ENCODE peak calls at places on chromosomes 3 and 15, in eight cellular contexts. One of them, this sample, is unnamed.

GRCh38 chr3:9690451-9691450 is 12.9 kb upstream of the CPNE9 start:
- DNase-seq in heart left ventricle: no peak
- DNase-seq in fibroblast of mammary gland: no peak
- DNase-seq in naive thymus-derived CD4-positive, alpha-beta T cell: no peak
- DNase-seq in suprapubic skin: no peak
- DNase-seq in NCI-H1092 treated with DMSO at 0.1 percent for 48 hours: no peak
- DNase-seq in mesothelial cell of epicardium: no peak
- DNase-seq in activated gamma-delta T cell treated with Interleukin-2 at 50 U/mL for 16 hours: no peak
- DNase-seq in this sample: no peak

GRCh38 chr15:31503256-31503655 is 176.6 kb downstream of the KLF13 start:
- DNase-seq in heart left ventricle: no peak
- DNase-seq in fibroblast of mammary gland: no peak
- DNase-seq in naive thymus-derived CD4-positive, alpha-beta T cell: no peak
- DNase-seq in suprapubic skin: no peak
- DNase-seq in NCI-H1092 treated with DMSO at 0.1 percent for 48 hours: no peak
- DNase-seq in mesothelial cell of epicardium: no peak
- DNase-seq in activated gamma-delta T cell treated with Interleukin-2 at 50 U/mL for 16 hours: no peak
- DNase-seq in this sample: no peak

GRCh38 chr3:45084820-45085816 is 59.0 kb downstream of the CLEC3B start:
- DNase-seq in heart left ventricle: no peak
- DNase-seq in fibroblast of mammary gland: peak
- DNase-seq in naive thymus-derived CD4-positive, alpha-beta T cell: no peak
- DNase-seq in suprapubic skin: no peak
- DNase-seq in NCI-H1092 treated with DMSO at 0.1 percent for 48 hours: no peak
- DNase-seq in mesothelial cell of epicardium: no peak
- DNase-seq in activated gamma-delta T cell treated with Interleukin-2 at 50 U/mL for 16 hours: no peak
- DNase-seq in this sample: peak

GRCh38 chr15:65962187-65962586 is 92.9 kb downstream of the RAB11A start:
- DNase-seq in heart left ventricle: no peak
- DNase-seq in fibroblast of mammary gland: no peak
- DNase-seq in naive thymus-derived CD4-positive, alpha-beta T cell: no peak
- DNase-seq in suprapubic skin: no peak
- DNase-seq in NCI-H1092 treated with DMSO at 0.1 percent for 48 hours: no peak
- DNase-seq in mesothelial cell of epicardium: no peak
- DNase-seq in activated gamma-delta T cell treated with Interleukin-2 at 50 U/mL for 16 hours: no peak
- DNase-seq in this sample: peak

GRCh38 chr15:60720493-60721231 is 241.7 kb upstream of the ICE2 start:
- DNase-seq in heart left ventricle: no peak
- DNase-seq in fibroblast of mammary gland: no peak
- DNase-seq in naive thymus-derived CD4-positive, alpha-beta T cell: peak
- DNase-seq in suprapubic skin: no peak
- DNase-seq in NCI-H1092 treated with DMSO at 0.1 percent for 48 hours: no peak
- DNase-seq in mesothelial cell of epicardium: no peak
- DNase-seq in activated gamma-delta T cell treated with Interleukin-2 at 50 U/mL for 16 hours: peak
- DNase-seq in this sample: no peak

GRCh38 chr15:63879211-63879610 is 45.5 kb upstream of the HERC1 start:
- DNase-seq in heart left ventricle: no peak
- DNase-seq in fibroblast of mammary gland: no peak
- DNase-seq in naive thymus-derived CD4-positive, alpha-beta T cell: no peak
- DNase-seq in suprapubic skin: no peak
- DNase-seq in NCI-H1092 treated with DMSO at 0.1 percent for 48 hours: no peak
- DNase-seq in mesothelial cell of epicardium: no peak
- DNase-seq in activated gamma-delta T cell treated with Interleukin-2 at 50 U/mL for 16 hours: no peak
- DNase-seq in this sample: no peak

GRCh38 chr15:70057931-70058641 is 39.6 kb downstream of the TLE3 start:
- DNase-seq in heart left ventricle: no peak
- DNase-seq in fibroblast of mammary gland: no peak
- DNase-seq in naive thymus-derived CD4-positive, alpha-beta T cell: no peak
- DNase-seq in suprapubic skin: peak
- DNase-seq in NCI-H1092 treated with DMSO at 0.1 percent for 48 hours: no peak
- DNase-seq in mesothelial cell of epicardium: no peak
- DNase-seq in activated gamma-delta T cell treated with Interleukin-2 at 50 U/mL for 16 hours: no peak
- DNase-seq in this sample: no peak

GRCh38 chr3:100518983-100519382 is 26.6 kb downstream of the TMEM45A start:
- DNase-seq in heart left ventricle: no peak
- DNase-seq in fibroblast of mammary gland: peak
- DNase-seq in naive thymus-derived CD4-positive, alpha-beta T cell: no peak
- DNase-seq in suprapubic skin: no peak
- DNase-seq in NCI-H1092 treated with DMSO at 0.1 percent for 48 hours: no peak
- DNase-seq in mesothelial cell of epicardium: no peak
- DNase-seq in activated gamma-delta T cell treated with Interleukin-2 at 50 U/mL for 16 hours: no peak
- DNase-seq in this sample: peak

GRCh38 chr15:74749832-74750231 is 1.2 kb downstream of the CYP1A2 start:
- DNase-seq in heart left ventricle: no peak
- DNase-seq in fibroblast of mammary gland: no peak
- DNase-seq in naive thymus-derived CD4-positive, alpha-beta T cell: no peak
- DNase-seq in suprapubic skin: no peak
- DNase-seq in NCI-H1092 treated with DMSO at 0.1 percent for 48 hours: no peak
- DNase-seq in mesothelial cell of epicardium: no peak
- DNase-seq in activated gamma-delta T cell treated with Interleukin-2 at 50 U/mL for 16 hours: no peak
- DNase-seq in this sample: no peak

GRCh38 chr3:122003112-122003511 is 18.9 kb downstream of the ILDR1 start:
- DNase-seq in heart left ventricle: no peak
- DNase-seq in fibroblast of mammary gland: no peak
- DNase-seq in naive thymus-derived CD4-positive, alpha-beta T cell: no peak
- DNase-seq in suprapubic skin: no peak
- DNase-seq in NCI-H1092 treated with DMSO at 0.1 percent for 48 hours: no peak
- DNase-seq in mesothelial cell of epicardium: no peak
- DNase-seq in activated gamma-delta T cell treated with Interleukin-2 at 50 U/mL for 16 hours: no peak
- DNase-seq in this sample: no peak

GRCh38 chr3:27596334-27596841 is 112.2 kb upstream of the SLC4A7 start:
- DNase-seq in heart left ventricle: no peak
- DNase-seq in fibroblast of mammary gland: peak
- DNase-seq in naive thymus-derived CD4-positive, alpha-beta T cell: no peak
- DNase-seq in suprapubic skin: no peak
- DNase-seq in NCI-H1092 treated with DMSO at 0.1 percent for 48 hours: no peak
- DNase-seq in mesothelial cell of epicardium: no peak
- DNase-seq in activated gamma-delta T cell treated with Interleukin-2 at 50 U/mL for 16 hours: no peak
- DNase-seq in this sample: peak

GRCh38 chr15:86915811-86916331 is 836.2 kb downstream of the AGBL1 start:
- DNase-seq in heart left ventricle: no peak
- DNase-seq in fibroblast of mammary gland: peak
- DNase-seq in naive thymus-derived CD4-positive, alpha-beta T cell: no peak
- DNase-seq in suprapubic skin: no peak
- DNase-seq in NCI-H1092 treated with DMSO at 0.1 percent for 48 hours: no peak
- DNase-seq in mesothelial cell of epicardium: no peak
- DNase-seq in activated gamma-delta T cell treated with Interleukin-2 at 50 U/mL for 16 hours: no peak
- DNase-seq in this sample: peak

GRCh38 chr3:149971403-149972075 is 844 bp upstream of the PFN2 start:
- DNase-seq in heart left ventricle: peak
- DNase-seq in fibroblast of mammary gland: peak
- DNase-seq in naive thymus-derived CD4-positive, alpha-beta T cell: peak
- DNase-seq in suprapubic skin: peak
- DNase-seq in NCI-H1092 treated with DMSO at 0.1 percent for 48 hours: peak
- DNase-seq in mesothelial cell of epicardium: peak
- DNase-seq in activated gamma-delta T cell treated with Interleukin-2 at 50 U/mL for 16 hours: peak
- DNase-seq in this sample: peak

GRCh38 chr15:29822685-29823459 is 604 bp upstream of the TJP1 start:
- DNase-seq in heart left ventricle: peak
- DNase-seq in fibroblast of mammary gland: peak
- DNase-seq in naive thymus-derived CD4-positive, alpha-beta T cell: no peak
- DNase-seq in suprapubic skin: peak
- DNase-seq in NCI-H1092 treated with DMSO at 0.1 percent for 48 hours: no peak
- DNase-seq in mesothelial cell of epicardium: peak
- DNase-seq in activated gamma-delta T cell treated with Interleukin-2 at 50 U/mL for 16 hours: no peak
- DNase-seq in this sample: peak

GRCh38 chr3:37891227-37891626 is 29.5 kb downstream of the CTDSPL start:
- DNase-seq in heart left ventricle: no peak
- DNase-seq in fibroblast of mammary gland: no peak
- DNase-seq in naive thymus-derived CD4-positive, alpha-beta T cell: no peak
- DNase-seq in suprapubic skin: no peak
- DNase-seq in NCI-H1092 treated with DMSO at 0.1 percent for 48 hours: no peak
- DNase-seq in mesothelial cell of epicardium: no peak
- DNase-seq in activated gamma-delta T cell treated with Interleukin-2 at 50 U/mL for 16 hours: no peak
- DNase-seq in this sample: no peak

GRCh38 chr3:187012609-187013051 is 82.3 kb downstream of the ST6GAL1 start:
- DNase-seq in heart left ventricle: no peak
- DNase-seq in fibroblast of mammary gland: no peak
- DNase-seq in naive thymus-derived CD4-positive, alpha-beta T cell: peak
- DNase-seq in suprapubic skin: no peak
- DNase-seq in NCI-H1092 treated with DMSO at 0.1 percent for 48 hours: peak
- DNase-seq in mesothelial cell of epicardium: no peak
- DNase-seq in activated gamma-delta T cell treated with Interleukin-2 at 50 U/mL for 16 hours: peak
- DNase-seq in this sample: no peak

GRCh38 chr3:15315003-15315402 is 17.4 kb downstream of the SH3BP5 start:
- DNase-seq in heart left ventricle: no peak
- DNase-seq in fibroblast of mammary gland: peak
- DNase-seq in naive thymus-derived CD4-positive, alpha-beta T cell: no peak
- DNase-seq in suprapubic skin: no peak
- DNase-seq in NCI-H1092 treated with DMSO at 0.1 percent for 48 hours: no peak
- DNase-seq in mesothelial cell of epicardium: no peak
- DNase-seq in activated gamma-delta T cell treated with Interleukin-2 at 50 U/mL for 16 hours: no peak
- DNase-seq in this sample: peak

GRCh38 chr3:64238971-64239667 is 13.9 kb upstream of the PRICKLE2 start:
- DNase-seq in heart left ventricle: peak
- DNase-seq in fibroblast of mammary gland: peak
- DNase-seq in naive thymus-derived CD4-positive, alpha-beta T cell: no peak
- DNase-seq in suprapubic skin: peak
- DNase-seq in NCI-H1092 treated with DMSO at 0.1 percent for 48 hours: no peak
- DNase-seq in mesothelial cell of epicardium: peak
- DNase-seq in activated gamma-delta T cell treated with Interleukin-2 at 50 U/mL for 16 hours: no peak
- DNase-seq in this sample: peak

GRCh38 chr15:40106203-40107161 is 2.2 kb downstream of the BMF start:
- DNase-seq in heart left ventricle: no peak
- DNase-seq in fibroblast of mammary gland: peak
- DNase-seq in naive thymus-derived CD4-positive, alpha-beta T cell: no peak
- DNase-seq in suprapubic skin: peak
- DNase-seq in NCI-H1092 treated with DMSO at 0.1 percent for 48 hours: no peak
- DNase-seq in mesothelial cell of epicardium: no peak
- DNase-seq in activated gamma-delta T cell treated with Interleukin-2 at 50 U/mL for 16 hours: no peak
- DNase-seq in this sample: no peak

GRCh38 chr3:65871305-65872141 is 167.2 kb downstream of the MAGI1 start:
- DNase-seq in heart left ventricle: peak
- DNase-seq in fibroblast of mammary gland: no peak
- DNase-seq in naive thymus-derived CD4-positive, alpha-beta T cell: no peak
- DNase-seq in suprapubic skin: no peak
- DNase-seq in NCI-H1092 treated with DMSO at 0.1 percent for 48 hours: peak
- DNase-seq in mesothelial cell of epicardium: peak
- DNase-seq in activated gamma-delta T cell treated with Interleukin-2 at 50 U/mL for 16 hours: no peak
- DNase-seq in this sample: no peak

GRCh38 chr3:132772252-132772651 is 50.0 kb upstream of the NPHP3 start:
- DNase-seq in heart left ventricle: no peak
- DNase-seq in fibroblast of mammary gland: no peak
- DNase-seq in naive thymus-derived CD4-positive, alpha-beta T cell: no peak
- DNase-seq in suprapubic skin: no peak
- DNase-seq in NCI-H1092 treated with DMSO at 0.1 percent for 48 hours: no peak
- DNase-seq in mesothelial cell of epicardium: no peak
- DNase-seq in activated gamma-delta T cell treated with Interleukin-2 at 50 U/mL for 16 hours: no peak
- DNase-seq in this sample: no peak

GRCh38 chr15:77840962-77841361 is 208.2 kb upstream of the LINGO1 start:
- DNase-seq in heart left ventricle: no peak
- DNase-seq in fibroblast of mammary gland: peak
- DNase-seq in naive thymus-derived CD4-positive, alpha-beta T cell: no peak
- DNase-seq in suprapubic skin: no peak
- DNase-seq in NCI-H1092 treated with DMSO at 0.1 percent for 48 hours: no peak
- DNase-seq in mesothelial cell of epicardium: no peak
- DNase-seq in activated gamma-delta T cell treated with Interleukin-2 at 50 U/mL for 16 hours: no peak
- DNase-seq in this sample: peak

GRCh38 chr3:150133293-150133692 is 162.6 kb upstream of the PFN2 start:
- DNase-seq in heart left ventricle: no peak
- DNase-seq in fibroblast of mammary gland: peak
- DNase-seq in naive thymus-derived CD4-positive, alpha-beta T cell: no peak
- DNase-seq in suprapubic skin: no peak
- DNase-seq in NCI-H1092 treated with DMSO at 0.1 percent for 48 hours: no peak
- DNase-seq in mesothelial cell of epicardium: no peak
- DNase-seq in activated gamma-delta T cell treated with Interleukin-2 at 50 U/mL for 16 hours: no peak
- DNase-seq in this sample: peak

GRCh38 chr15:101445562-101446526 is 43.7 kb downstream of the PCSK6 start:
- DNase-seq in heart left ventricle: peak
- DNase-seq in fibroblast of mammary gland: peak
- DNase-seq in naive thymus-derived CD4-positive, alpha-beta T cell: no peak
- DNase-seq in suprapubic skin: peak
- DNase-seq in NCI-H1092 treated with DMSO at 0.1 percent for 48 hours: no peak
- DNase-seq in mesothelial cell of epicardium: no peak
- DNase-seq in activated gamma-delta T cell treated with Interleukin-2 at 50 U/mL for 16 hours: no peak
- DNase-seq in this sample: peak

GRCh38 chr3:99945328-99945995 is 127.8 kb downstream of the CMSS1 start:
- DNase-seq in heart left ventricle: no peak
- DNase-seq in fibroblast of mammary gland: no peak
- DNase-seq in naive thymus-derived CD4-positive, alpha-beta T cell: no peak
- DNase-seq in suprapubic skin: no peak
- DNase-seq in NCI-H1092 treated with DMSO at 0.1 percent for 48 hours: peak
- DNase-seq in mesothelial cell of epicardium: no peak
- DNase-seq in activated gamma-delta T cell treated with Interleukin-2 at 50 U/mL for 16 hours: no peak
- DNase-seq in this sample: peak

GRCh38 chr3:18716101-18716500 is 291.0 kb upstream of the SATB1 start:
- DNase-seq in heart left ventricle: no peak
- DNase-seq in fibroblast of mammary gland: no peak
- DNase-seq in naive thymus-derived CD4-positive, alpha-beta T cell: no peak
- DNase-seq in suprapubic skin: no peak
- DNase-seq in NCI-H1092 treated with DMSO at 0.1 percent for 48 hours: no peak
- DNase-seq in mesothelial cell of epicardium: no peak
- DNase-seq in activated gamma-delta T cell treated with Interleukin-2 at 50 U/mL for 16 hours: no peak
- DNase-seq in this sample: no peak

GRCh38 chr15:32106401-32107381 is 76.4 kb downstream of the CHRNA7 start:
- DNase-seq in heart left ventricle: no peak
- DNase-seq in fibroblast of mammary gland: no peak
- DNase-seq in naive thymus-derived CD4-positive, alpha-beta T cell: no peak
- DNase-seq in suprapubic skin: no peak
- DNase-seq in NCI-H1092 treated with DMSO at 0.1 percent for 48 hours: no peak
- DNase-seq in mesothelial cell of epicardium: no peak
- DNase-seq in activated gamma-delta T cell treated with Interleukin-2 at 50 U/mL for 16 hours: no peak
- DNase-seq in this sample: no peak

GRCh38 chr15:52240166-52240565 is 49.0 kb upstream of the GNB5 start:
- DNase-seq in heart left ventricle: no peak
- DNase-seq in fibroblast of mammary gland: no peak
- DNase-seq in naive thymus-derived CD4-positive, alpha-beta T cell: no peak
- DNase-seq in suprapubic skin: no peak
- DNase-seq in NCI-H1092 treated with DMSO at 0.1 percent for 48 hours: no peak
- DNase-seq in mesothelial cell of epicardium: no peak
- DNase-seq in activated gamma-delta T cell treated with Interleukin-2 at 50 U/mL for 16 hours: no peak
- DNase-seq in this sample: no peak

GRCh38 chr3:43921056-43921455 is 230.3 kb downstream of the ABHD5 start:
- DNase-seq in heart left ventricle: no peak
- DNase-seq in fibroblast of mammary gland: no peak
- DNase-seq in naive thymus-derived CD4-positive, alpha-beta T cell: no peak
- DNase-seq in suprapubic skin: no peak
- DNase-seq in NCI-H1092 treated with DMSO at 0.1 percent for 48 hours: no peak
- DNase-seq in mesothelial cell of epicardium: no peak
- DNase-seq in activated gamma-delta T cell treated with Interleukin-2 at 50 U/mL for 16 hours: no peak
- DNase-seq in this sample: no peak

GRCh38 chr3:107825556-107825955 is 265.3 kb downstream of the CD47 start:
- DNase-seq in heart left ventricle: no peak
- DNase-seq in fibroblast of mammary gland: no peak
- DNase-seq in naive thymus-derived CD4-positive, alpha-beta T cell: no peak
- DNase-seq in suprapubic skin: no peak
- DNase-seq in NCI-H1092 treated with DMSO at 0.1 percent for 48 hours: no peak
- DNase-seq in mesothelial cell of epicardium: no peak
- DNase-seq in activated gamma-delta T cell treated with Interleukin-2 at 50 U/mL for 16 hours: no peak
- DNase-seq in this sample: no peak

GRCh38 chr3:123749716-123750115 is 134.4 kb downstream of the MYLK start:
- DNase-seq in heart left ventricle: no peak
- DNase-seq in fibroblast of mammary gland: peak
- DNase-seq in naive thymus-derived CD4-positive, alpha-beta T cell: no peak
- DNase-seq in suprapubic skin: no peak
- DNase-seq in NCI-H1092 treated with DMSO at 0.1 percent for 48 hours: no peak
- DNase-seq in mesothelial cell of epicardium: no peak
- DNase-seq in activated gamma-delta T cell treated with Interleukin-2 at 50 U/mL for 16 hours: no peak
- DNase-seq in this sample: peak

GRCh38 chr3:195080125-195080524 is 190.8 kb downstream of the XXYLT1 start:
- DNase-seq in heart left ventricle: no peak
- DNase-seq in fibroblast of mammary gland: no peak
- DNase-seq in naive thymus-derived CD4-positive, alpha-beta T cell: no peak
- DNase-seq in suprapubic skin: no peak
- DNase-seq in NCI-H1092 treated with DMSO at 0.1 percent for 48 hours: no peak
- DNase-seq in mesothelial cell of epicardium: no peak
- DNase-seq in activated gamma-delta T cell treated with Interleukin-2 at 50 U/mL for 16 hours: no peak
- DNase-seq in this sample: no peak

GRCh38 chr15:77025941-77026411 is 31.1 kb downstream of the PSTPIP1 start:
- DNase-seq in heart left ventricle: no peak
- DNase-seq in fibroblast of mammary gland: no peak
- DNase-seq in naive thymus-derived CD4-positive, alpha-beta T cell: peak
- DNase-seq in suprapubic skin: peak
- DNase-seq in NCI-H1092 treated with DMSO at 0.1 percent for 48 hours: no peak
- DNase-seq in mesothelial cell of epicardium: no peak
- DNase-seq in activated gamma-delta T cell treated with Interleukin-2 at 50 U/mL for 16 hours: no peak
- DNase-seq in this sample: no peak

GRCh38 chr3:114770874-114771273 is 376.2 kb downstream of the ZBTB20 start:
- DNase-seq in heart left ventricle: no peak
- DNase-seq in fibroblast of mammary gland: peak
- DNase-seq in naive thymus-derived CD4-positive, alpha-beta T cell: no peak
- DNase-seq in suprapubic skin: no peak
- DNase-seq in NCI-H1092 treated with DMSO at 0.1 percent for 48 hours: no peak
- DNase-seq in mesothelial cell of epicardium: no peak
- DNase-seq in activated gamma-delta T cell treated with Interleukin-2 at 50 U/mL for 16 hours: no peak
- DNase-seq in this sample: peak